ENCODE peak calls at places on chromosomes 1 and 21, in seven cellular contexts. N is IMR-90, F is trophoblast cell, S is H1, B is mesendoderm, K is mesenchymal stem cell, T is neuronal stem cell. Z is an unnamed sample.

GRCh38 chr1:208181259-208181816 is 62.8 kb downstream of the PLXNA2 start:
- DNase-seq in T (no peak), S (no peak), K (no peak), N (no peak), F (no peak), B (no peak), Z (no peak)

GRCh38 chr21:38422067-38422466 is 76.2 kb downstream of the ERG start:
- DNase-seq in N (no peak), T (no peak), F (no peak), B (no peak), K (no peak), S (no peak), Z (no peak)

GRCh38 chr1:12005488-12006166 is 13.7 kb upstream of the MIIP start:
- DNase-seq in S (no peak), K (no peak), B (no peak), F (no peak), N (no peak), T (no peak), Z (no peak)

GRCh38 chr1:111563619-111564018 is 56.0 kb upstream of the RAP1A start:
- DNase-seq in B (no peak), K (peak), N (peak), F (peak), S (no peak), T (no peak), Z (no peak)

GRCh38 chr21:46124926-46125845 is 27.3 kb downstream of the COL6A2 start:
- DNase-seq in T (no peak), S (no peak), F (no peak), B (no peak), N (no peak), K (no peak), Z (peak)

GRCh38 chr1:236395780-236396664 is 1.9 kb downstream of the EDARADD start:
- DNase-seq in K (no peak), T (peak), B (peak), N (no peak), F (peak), S (no peak), Z (peak)

GRCh38 chr1:30523055-30524020 is 200.0 kb downstream of the MATN1 start:
- DNase-seq in K (no peak), B (no peak), N (peak), S (no peak), T (no peak), F (peak), Z (no peak)

GRCh38 chr1:48726557-48726956 is 50.1 kb downstream of the BEND5 start:
- DNase-seq in T (no peak), F (no peak), K (no peak), N (no peak), B (no peak), S (no peak), Z (no peak)

GRCh38 chr1:208165659-208166058 is 78.5 kb downstream of the PLXNA2 start:
- DNase-seq in K (no peak), N (peak), F (no peak), S (no peak), T (no peak), B (no peak), Z (no peak)

GRCh38 chr21:31161157-31161556 is 122.9 kb upstream of the KRTAP19-8 start:
- DNase-seq in F (peak), T (no peak), B (peak), K (peak), S (no peak), N (peak), Z (no peak)

GRCh38 chr1:236952279-236953003 is 51.8 kb downstream of the MT1HL1 start:
- DNase-seq in B (peak), K (no peak), T (no peak), F (no peak), S (peak), N (no peak), Z (peak)

GRCh38 chr1:185860876-185861275 is 126.7 kb downstream of the HMCN1 start:
- DNase-seq in B (peak), K (no peak), F (no peak), T (no peak), N (peak), S (no peak), Z (no peak)

GRCh38 chr1:116067564-116067887 is 43.7 kb upstream of the MAB21L3 start:
- DNase-seq in T (no peak), B (peak), S (no peak), N (peak), K (peak), F (no peak), Z (no peak)

GRCh38 chr1:94265011-94265422 is 27.6 kb upstream of the ARHGAP29 start:
- DNase-seq in S (no peak), B (no peak), N (no peak), K (no peak), T (no peak), F (no peak), Z (no peak)

GRCh38 chr1:240515505-240515904 is 96.5 kb downstream of the GREM2 start:
- DNase-seq in S (no peak), B (no peak), T (no peak), N (peak), F (peak), K (peak), Z (no peak)

GRCh38 chr1:206738370-206739366 is 31.9 kb upstream of the IL19 start:
- DNase-seq in N (peak), F (peak), S (no peak), K (no peak), T (no peak), B (peak), Z (peak)

GRCh38 chr21:34544032-34544496 is 32.1 kb upstream of the KCNE1 start:
- DNase-seq in T (no peak), K (peak), S (peak), F (peak), B (peak), N (peak), Z (peak)

GRCh38 chr21:23463365-23463764 is 2143.9 kb downstream of the MRPL39 start:
- DNase-seq in S (no peak), N (no peak), T (no peak), B (no peak), F (no peak), K (no peak), Z (no peak)

GRCh38 chr1:166974647-166975345 is 544 bp downstream of the ILDR2 start:
- DNase-seq in T (no peak), S (no peak), F (no peak), N (no peak), K (no peak), B (peak), Z (no peak)

GRCh38 chr1:206709772-206710456 is 25.2 kb downstream of the MAPKAPK2 start:
- DNase-seq in N (peak), T (no peak), B (peak), S (no peak), K (peak), F (peak), Z (no peak)

GRCh38 chr1:23356451-23356850 is 12.4 kb upstream of the HNRNPR start:
- DNase-seq in S (no peak), B (no peak), N (no peak), K (no peak), T (peak), F (no peak), Z (no peak)

GRCh38 chr1:17485280-17485679 is 45.8 kb upstream of the RCC2 start:
- DNase-seq in K (no peak), F (peak), S (peak), N (peak), T (no peak), B (peak), Z (peak)

GRCh38 chr1:155193275-155193990 is 14.3 kb downstream of the THBS3 start:
- DNase-seq in F (peak), S (no peak), B (peak), T (peak), K (peak), N (peak), Z (peak)

GRCh38 chr1:3515774-3516480 is 61.5 kb downstream of the ARHGEF16 start:
- DNase-seq in N (no peak), S (no peak), F (no peak), B (no peak), K (no peak), T (no peak), Z (no peak)

GRCh38 chr1:54791880-54792522 is 9.1 kb downstream of the TTC22 start:
- DNase-seq in B (peak), K (peak), S (no peak), F (peak), N (peak), T (no peak), Z (peak)

GRCh38 chr1:152111515-152111968 is 3.7 kb downstream of the TCHH start:
- DNase-seq in K (no peak), S (no peak), N (peak), B (peak), F (peak), T (peak), Z (peak)

GRCh38 chr1:243946946-243947345 is 96.9 kb upstream of the AKT3 start:
- DNase-seq in B (peak), F (peak), K (no peak), N (no peak), S (peak), T (no peak), Z (peak)

GRCh38 chr1:231170875-231171274 is 9.0 kb downstream of the TRIM67 start:
- DNase-seq in K (no peak), T (no peak), B (peak), S (no peak), F (peak), N (no peak), Z (no peak)

GRCh38 chr1:229203991-229204632 is 66.8 kb upstream of the RAB4A start:
- DNase-seq in N (no peak), B (no peak), K (no peak), S (no peak), T (no peak), F (no peak), Z (no peak)

GRCh38 chr1:5834477-5835178 is 157.6 kb downstream of the NPHP4 start:
- DNase-seq in T (no peak), N (no peak), K (no peak), F (no peak), B (no peak), S (no peak), Z (no peak)

GRCh38 chr1:212537610-212538009 is 71.0 kb upstream of the ATF3 start:
- DNase-seq in T (no peak), S (no peak), F (no peak), K (no peak), N (no peak), B (no peak), Z (no peak)

GRCh38 chr1:212540031-212540430 is 68.5 kb upstream of the ATF3 start:
- DNase-seq in N (no peak), B (no peak), T (no peak), S (no peak), F (no peak), K (no peak), Z (no peak)

GRCh38 chr1:212545941-212546638 is 62.5 kb upstream of the ATF3 start:
- DNase-seq in N (peak), B (no peak), T (no peak), F (peak), S (no peak), K (peak), Z (no peak)

DNA sequence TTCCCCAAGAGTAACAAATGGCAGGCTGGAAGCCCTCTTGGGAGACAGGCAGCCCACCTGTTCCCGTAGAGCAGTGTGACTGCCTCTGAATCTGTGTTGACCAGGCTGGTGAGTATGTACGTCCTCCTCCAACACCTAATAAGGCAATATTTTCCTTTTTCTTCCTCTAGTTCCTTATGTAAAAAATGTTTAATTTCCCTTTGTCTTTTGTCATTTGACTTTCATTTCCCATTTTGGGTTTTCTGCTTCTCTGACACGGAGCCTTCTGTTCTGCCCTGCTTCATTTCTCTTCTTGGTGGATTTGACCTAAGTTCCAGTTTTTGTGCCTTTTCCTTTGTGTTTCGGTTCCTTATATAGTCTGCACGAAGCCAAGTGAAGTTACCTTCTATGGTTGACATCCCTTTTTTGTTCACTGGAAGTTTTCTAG is 65.8 kb upstream of the ATF3 start:
- DNase-seq in N (no peak), F (no peak), T (no peak), K (no peak), B (no peak), S (no peak), Z (no peak)
- H3K18ac ChIP-seq in N (no peak), F (no peak), T (no peak), K (no peak), B (no peak), S (no peak), Z (no peak)

DNA sequence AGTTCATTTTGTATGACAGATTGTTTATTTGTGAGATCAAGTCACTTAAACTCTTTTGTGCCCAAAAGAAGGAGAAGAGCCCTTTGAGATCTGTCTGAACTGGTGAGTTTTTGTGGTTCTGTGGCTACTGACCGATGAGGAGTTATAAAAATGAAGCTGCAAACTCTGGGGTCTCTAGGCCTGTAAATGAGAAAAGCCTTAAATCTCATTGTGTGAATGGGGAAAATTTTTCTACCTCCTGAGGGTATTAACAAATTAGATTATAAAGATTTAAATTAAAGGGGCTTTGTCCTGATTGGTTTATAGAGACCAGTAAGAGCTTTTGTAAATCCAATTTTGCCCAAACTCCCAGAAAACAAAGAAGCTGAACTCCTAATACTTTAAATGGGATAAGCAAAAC is 9.7 kb upstream of the KLF17 start:
- DNase-seq in F (no peak), B (no peak), K (no peak), N (no peak), S (no peak), T (no peak), Z (no peak)
- H2AK5ac ChIP-seq in F (no peak), B (no peak), K (no peak), N (no peak), S (no peak), T (no peak), Z (no peak)

GRCh38 chr1:117606608-117607261 is 887 bp downstream of the TENT5C start:
- DNase-seq in F (peak), N (peak), S (no peak), B (peak), K (peak), T (peak), Z (peak)

GRCh38 chr1:117608213-117608612 is 2.4 kb downstream of the TENT5C start:
- DNase-seq in B (no peak), T (no peak), F (no peak), S (no peak), N (no peak), K (no peak), Z (no peak)

GRCh38 chr1:117605811-117606607 is at the start of gene TENT5C:
- DNase-seq in S (peak), B (peak), F (peak), T (peak), N (peak), K (peak), Z (peak)

GRCh38 chr1:117608758-117609157 is 2.9 kb downstream of the TENT5C start:
- DNase-seq in F (no peak), K (no peak), N (no peak), S (no peak), B (no peak), T (no peak), Z (no peak)

DNA sequence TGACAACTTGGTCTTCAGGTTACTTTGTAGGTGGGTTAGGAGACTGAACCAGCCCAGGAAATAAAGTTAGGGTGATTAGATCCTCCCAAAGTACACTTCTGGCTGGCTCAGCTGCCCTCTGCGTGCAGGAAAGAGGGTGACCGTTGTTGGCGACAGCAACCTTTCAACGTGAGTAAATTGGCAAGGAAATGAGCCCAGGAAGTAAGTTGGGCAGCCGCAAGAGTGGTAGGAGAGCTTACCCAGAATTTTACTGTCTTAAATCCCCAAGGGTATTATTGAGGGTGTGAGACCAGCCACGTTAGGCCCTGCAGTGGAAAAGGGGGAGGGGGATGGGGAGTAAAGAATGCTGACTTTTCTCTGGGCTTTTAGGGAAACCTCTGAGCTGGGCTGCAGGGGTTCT is 1.6 kb downstream of the TENT5C start:
- DNase-seq in S (no peak), B (peak), F (no peak), N (no peak), K (peak), T (peak), Z (no peak)
- H3K18ac ChIP-seq in S (no peak), B (no peak), F (no peak), N (no peak), K (no peak), T (no peak), Z (no peak)

DNA sequence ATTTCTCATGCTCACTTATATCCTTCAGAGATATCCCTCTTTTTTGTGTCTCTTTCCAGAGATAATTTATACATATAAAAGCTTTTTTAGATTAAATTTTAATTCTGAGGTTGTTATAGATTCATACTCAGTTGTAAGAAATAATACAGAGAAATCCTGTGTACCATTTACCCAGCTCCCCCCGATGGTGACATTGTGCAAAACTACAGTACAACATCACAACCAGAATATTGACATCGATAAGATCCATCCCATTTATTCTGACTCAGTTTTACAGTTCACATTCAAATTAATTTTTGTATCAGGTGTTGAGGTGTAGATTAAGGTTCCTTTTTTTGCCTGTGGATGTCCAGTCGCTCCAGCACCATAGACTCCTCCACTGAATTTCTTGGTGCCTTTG is 14.3 kb downstream of the DMRTB1 start:
- DNase-seq in B (no peak), S (no peak), F (no peak), K (peak), T (no peak), N (peak), Z (no peak)
- H2AK5ac ChIP-seq in B (no peak), S (no peak), F (no peak), K (no peak), T (no peak), N (no peak), Z (no peak)